ENCODE peak calls at places on chromosomes 4 and X, in six cellular contexts. One of them, this sample, is unnamed.

GRCh38 chr4:127558489-127559407 is 74.0 kb upstream of the INTU start:
- DNase-seq in cardiac muscle cell: no peak
- DNase-seq in stomach: no peak
- DNase-seq in right lobe of liver: no peak
- DNase-seq in right atrium auricular region: no peak
- DNase-seq in effector memory CD4-positive, alpha-beta T cell: no peak
- DNase-seq in this sample: no peak

GRCh38 chrX:103276581-103277002 is at the start of gene TCEAL5:
- DNase-seq in cardiac muscle cell: no peak
- DNase-seq in stomach: no peak
- DNase-seq in right lobe of liver: no peak
- DNase-seq in right atrium auricular region: no peak
- DNase-seq in effector memory CD4-positive, alpha-beta T cell: no peak
- DNase-seq in this sample: no peak

GRCh38 chr4:57426779-57427395 is 316.7 kb upstream of the IGFBP7 start:
- DNase-seq in cardiac muscle cell: peak
- DNase-seq in stomach: peak
- DNase-seq in right lobe of liver: peak
- DNase-seq in right atrium auricular region: no peak
- DNase-seq in effector memory CD4-positive, alpha-beta T cell: no peak
- DNase-seq in this sample: no peak

GRCh38 chr4:107058828-107059227 is 22.7 kb upstream of the DKK2 start:
- DNase-seq in cardiac muscle cell: no peak
- DNase-seq in stomach: no peak
- DNase-seq in right lobe of liver: no peak
- DNase-seq in right atrium auricular region: no peak
- DNase-seq in effector memory CD4-positive, alpha-beta T cell: no peak
- DNase-seq in this sample: no peak

GRCh38 chr4:148369919-148370318 is 72.3 kb downstream of the NR3C2 start:
- DNase-seq in cardiac muscle cell: no peak
- DNase-seq in stomach: no peak
- DNase-seq in right lobe of liver: no peak
- DNase-seq in right atrium auricular region: no peak
- DNase-seq in effector memory CD4-positive, alpha-beta T cell: no peak
- DNase-seq in this sample: peak

GRCh38 chrX:131216828-131217227 is 72.3 kb downstream of the IGSF1 start:
- DNase-seq in cardiac muscle cell: no peak
- DNase-seq in stomach: no peak
- DNase-seq in right lobe of liver: no peak
- DNase-seq in right atrium auricular region: no peak
- DNase-seq in effector memory CD4-positive, alpha-beta T cell: no peak
- DNase-seq in this sample: no peak

GRCh38 chrX:56793533-56794320 is 64.7 kb downstream of the NBDY start:
- DNase-seq in cardiac muscle cell: no peak
- DNase-seq in stomach: peak
- DNase-seq in right lobe of liver: peak
- DNase-seq in right atrium auricular region: peak
- DNase-seq in effector memory CD4-positive, alpha-beta T cell: no peak
- DNase-seq in this sample: no peak

GRCh38 chr4:63757919-63758318 is 651.3 kb downstream of the TECRL start:
- DNase-seq in cardiac muscle cell: no peak
- DNase-seq in stomach: no peak
- DNase-seq in right lobe of liver: no peak
- DNase-seq in right atrium auricular region: no peak
- DNase-seq in effector memory CD4-positive, alpha-beta T cell: no peak
- DNase-seq in this sample: no peak

GRCh38 chrX:22486326-22486725 is 213.6 kb downstream of the CBLL2 start:
- DNase-seq in cardiac muscle cell: no peak
- DNase-seq in stomach: no peak
- DNase-seq in right lobe of liver: no peak
- DNase-seq in right atrium auricular region: no peak
- DNase-seq in effector memory CD4-positive, alpha-beta T cell: no peak
- DNase-seq in this sample: no peak

GRCh38 chr4:184470785-184471110 is 3.6 kb downstream of the IRF2 start:
- DNase-seq in cardiac muscle cell: no peak
- DNase-seq in stomach: no peak
- DNase-seq in right lobe of liver: no peak
- DNase-seq in right atrium auricular region: no peak
- DNase-seq in effector memory CD4-positive, alpha-beta T cell: no peak
- DNase-seq in this sample: no peak
- H3K27ac ChIP-seq in cardiac muscle cell: no peak
- H3K27ac ChIP-seq in stomach: peak
- H3K27ac ChIP-seq in right lobe of liver: no peak
- H3K27ac ChIP-seq in right atrium auricular region: no peak
- H3K27ac ChIP-seq in effector memory CD4-positive, alpha-beta T cell: peak
- H3K27ac ChIP-seq in this sample: peak

GRCh38 chrX:115559672-115560071 is 1.3 kb upstream of the PLS3 start:
- DNase-seq in cardiac muscle cell: no peak
- DNase-seq in stomach: no peak
- DNase-seq in right lobe of liver: no peak
- DNase-seq in right atrium auricular region: no peak
- DNase-seq in effector memory CD4-positive, alpha-beta T cell: no peak
- DNase-seq in this sample: no peak
- H3K27ac ChIP-seq in cardiac muscle cell: peak
- H3K27ac ChIP-seq in stomach: peak
- H3K27ac ChIP-seq in right lobe of liver: no peak
- H3K27ac ChIP-seq in right atrium auricular region: no peak
- H3K27ac ChIP-seq in effector memory CD4-positive, alpha-beta T cell: no peak
- H3K27ac ChIP-seq in this sample: no peak

DNA sequence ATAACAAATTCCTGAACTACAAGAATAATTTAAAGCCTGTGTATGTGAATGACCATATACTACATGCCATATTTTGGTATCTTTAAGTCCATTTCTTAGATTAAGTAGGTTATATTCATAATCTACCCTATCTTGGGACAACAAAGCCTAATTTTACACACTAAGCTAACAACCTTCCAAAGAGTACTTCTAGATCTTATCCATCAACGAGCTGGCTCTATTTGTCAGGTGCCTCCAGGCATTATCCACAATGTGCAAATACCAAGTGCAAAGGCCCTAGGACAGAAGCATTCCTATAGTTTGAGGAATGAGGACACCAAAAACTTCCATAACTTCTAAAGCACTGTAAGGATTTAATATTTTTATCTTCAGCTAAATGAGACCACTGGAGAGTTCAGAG is 3.5 kb downstream of the SLBP start:
- DNase-seq in cardiac muscle cell: no peak
- DNase-seq in stomach: no peak
- DNase-seq in right lobe of liver: no peak
- DNase-seq in right atrium auricular region: no peak
- DNase-seq in effector memory CD4-positive, alpha-beta T cell: no peak
- DNase-seq in this sample: no peak
- H3K27ac ChIP-seq in cardiac muscle cell: peak
- H3K27ac ChIP-seq in stomach: no peak
- H3K27ac ChIP-seq in right lobe of liver: no peak
- H3K27ac ChIP-seq in right atrium auricular region: no peak
- H3K27ac ChIP-seq in effector memory CD4-positive, alpha-beta T cell: no peak
- H3K27ac ChIP-seq in this sample: no peak

DNA sequence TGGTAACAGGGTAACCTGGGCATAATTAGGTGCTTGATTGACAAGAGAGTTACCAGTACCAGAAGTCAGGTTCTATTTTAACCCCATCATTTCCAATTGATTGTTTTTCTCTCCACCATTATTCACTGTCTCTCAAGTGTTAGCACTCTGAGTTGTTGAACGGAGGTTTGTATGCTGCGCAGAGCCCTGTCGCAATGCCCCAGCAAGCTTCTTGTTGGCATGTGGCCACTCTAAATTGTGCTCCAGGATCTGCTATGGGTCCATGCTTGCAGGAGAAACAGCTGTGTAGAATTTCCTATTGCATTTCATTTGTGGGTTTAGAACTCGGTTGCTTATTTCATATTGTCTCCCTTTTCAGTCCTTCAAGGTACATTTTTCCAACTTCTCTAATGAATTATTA is 98.2 kb downstream of the KLHL8 start:
- DNase-seq in cardiac muscle cell: no peak
- DNase-seq in stomach: no peak
- DNase-seq in right lobe of liver: no peak
- DNase-seq in right atrium auricular region: no peak
- DNase-seq in effector memory CD4-positive, alpha-beta T cell: no peak
- DNase-seq in this sample: peak
- H3K27ac ChIP-seq in cardiac muscle cell: no peak
- H3K27ac ChIP-seq in stomach: no peak
- H3K27ac ChIP-seq in right lobe of liver: no peak
- H3K27ac ChIP-seq in right atrium auricular region: peak
- H3K27ac ChIP-seq in effector memory CD4-positive, alpha-beta T cell: no peak
- H3K27ac ChIP-seq in this sample: peak

DNA sequence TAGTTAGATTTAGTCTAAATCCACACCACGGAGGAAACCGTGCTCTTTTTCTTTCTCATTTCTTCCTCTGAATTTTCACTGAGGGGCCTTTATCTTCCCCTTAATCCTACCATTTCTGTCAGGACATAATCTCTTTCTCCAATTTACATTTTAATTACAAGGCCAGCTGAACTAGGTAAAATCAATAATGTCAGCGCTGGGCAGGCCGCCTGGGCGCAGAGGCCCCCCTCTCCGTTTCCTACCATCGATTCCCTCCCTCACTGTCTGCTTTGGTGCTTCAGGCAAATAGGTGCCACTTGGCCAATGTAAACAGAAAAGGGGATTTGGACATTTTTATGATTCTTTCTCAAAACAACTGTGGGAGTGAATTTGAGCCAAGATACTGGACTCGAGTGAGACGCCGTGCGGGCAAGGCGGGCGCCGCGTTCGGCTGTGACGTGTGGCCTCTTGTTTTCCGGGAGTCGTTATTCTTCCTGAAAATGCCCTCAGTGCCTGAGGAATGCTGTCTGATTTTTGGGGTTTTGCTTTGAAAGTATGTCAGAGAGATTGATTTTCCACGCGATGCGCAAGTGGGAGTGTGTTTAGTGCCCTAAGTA is 22.6 kb downstream of the UVSSA start:
- DNase-seq in cardiac muscle cell: no peak
- DNase-seq in stomach: no peak
- DNase-seq in right lobe of liver: no peak
- DNase-seq in right atrium auricular region: no peak
- DNase-seq in effector memory CD4-positive, alpha-beta T cell: no peak
- DNase-seq in this sample: no peak
- H3K27ac ChIP-seq in cardiac muscle cell: no peak
- H3K27ac ChIP-seq in stomach: no peak
- H3K27ac ChIP-seq in right lobe of liver: no peak
- H3K27ac ChIP-seq in right atrium auricular region: no peak
- H3K27ac ChIP-seq in effector memory CD4-positive, alpha-beta T cell: no peak
- H3K27ac ChIP-seq in this sample: no peak

DNA sequence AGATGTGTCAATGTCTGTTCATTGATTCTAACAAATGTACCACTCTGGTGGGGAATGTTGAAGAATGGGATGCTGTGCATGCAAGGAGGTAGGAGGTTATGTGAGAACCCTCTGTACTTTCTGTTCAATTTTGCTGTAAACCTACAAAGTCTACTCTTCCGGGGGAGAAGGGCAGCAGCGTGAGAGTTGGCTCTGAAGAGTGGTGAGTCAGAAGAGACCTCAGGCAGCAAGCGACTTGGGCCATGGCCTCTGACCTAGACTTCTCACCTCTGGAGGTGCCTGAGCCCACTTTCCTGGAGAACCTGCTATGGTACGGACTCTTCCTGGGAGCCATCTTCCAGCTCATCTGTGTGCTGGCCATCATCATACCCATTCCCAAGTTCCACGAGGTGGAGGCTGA is 26.7 kb downstream of the MANBA start:
- DNase-seq in cardiac muscle cell: no peak
- DNase-seq in stomach: no peak
- DNase-seq in right lobe of liver: no peak
- DNase-seq in right atrium auricular region: no peak
- DNase-seq in effector memory CD4-positive, alpha-beta T cell: no peak
- DNase-seq in this sample: no peak
- H3K27ac ChIP-seq in cardiac muscle cell: peak
- H3K27ac ChIP-seq in stomach: peak
- H3K27ac ChIP-seq in right lobe of liver: no peak
- H3K27ac ChIP-seq in right atrium auricular region: peak
- H3K27ac ChIP-seq in effector memory CD4-positive, alpha-beta T cell: no peak
- H3K27ac ChIP-seq in this sample: peak

DNA sequence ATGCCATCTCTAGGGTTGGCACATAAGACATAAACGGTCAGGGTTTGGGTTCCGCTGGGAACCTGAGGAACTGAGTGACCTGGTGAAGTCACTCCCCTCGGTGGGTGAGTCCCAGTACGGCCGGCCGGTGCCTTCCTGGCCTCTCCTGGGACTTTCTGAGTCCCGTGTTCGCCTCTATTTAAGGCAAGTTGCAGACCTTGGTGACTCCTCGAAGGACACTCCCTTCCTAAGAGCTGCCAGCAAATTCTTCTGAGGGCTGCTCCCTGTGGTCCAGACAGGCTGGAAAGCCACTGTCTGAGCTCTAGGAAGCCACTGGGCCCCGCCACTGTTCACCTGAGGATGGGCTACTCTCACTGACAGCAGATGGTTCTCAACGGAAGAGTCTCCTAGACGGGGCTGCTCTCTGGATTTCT is 16.0 kb downstream of the CTAG1A start:
- DNase-seq in cardiac muscle cell: no peak
- DNase-seq in stomach: no peak
- DNase-seq in right lobe of liver: no peak
- DNase-seq in right atrium auricular region: no peak
- DNase-seq in effector memory CD4-positive, alpha-beta T cell: no peak
- DNase-seq in this sample: no peak
- H3K27ac ChIP-seq in cardiac muscle cell: no peak
- H3K27ac ChIP-seq in stomach: no peak
- H3K27ac ChIP-seq in right lobe of liver: no peak
- H3K27ac ChIP-seq in right atrium auricular region: no peak
- H3K27ac ChIP-seq in effector memory CD4-positive, alpha-beta T cell: no peak
- H3K27ac ChIP-seq in this sample: no peak

GRCh38 chrX:15983034-15983433 is 128.4 kb upstream of the AP1S2 start:
- DNase-seq in cardiac muscle cell: no peak
- DNase-seq in stomach: no peak
- DNase-seq in right lobe of liver: no peak
- DNase-seq in right atrium auricular region: no peak
- DNase-seq in effector memory CD4-positive, alpha-beta T cell: no peak
- DNase-seq in this sample: no peak

GRCh38 chrX:15985937-15986336 is 131.3 kb upstream of the AP1S2 start:
- DNase-seq in cardiac muscle cell: no peak
- DNase-seq in stomach: no peak
- DNase-seq in right lobe of liver: no peak
- DNase-seq in right atrium auricular region: no peak
- DNase-seq in effector memory CD4-positive, alpha-beta T cell: no peak
- DNase-seq in this sample: no peak

GRCh38 chrX:15989716-15990115 is 133.6 kb upstream of the GRPR start:
- DNase-seq in cardiac muscle cell: no peak
- DNase-seq in stomach: no peak
- DNase-seq in right lobe of liver: no peak
- DNase-seq in right atrium auricular region: no peak
- DNase-seq in effector memory CD4-positive, alpha-beta T cell: no peak
- DNase-seq in this sample: no peak

GRCh38 chrX:15988661-15989603 is 134.3 kb upstream of the AP1S2 start:
- DNase-seq in cardiac muscle cell: no peak
- DNase-seq in stomach: no peak
- DNase-seq in right lobe of liver: no peak
- DNase-seq in right atrium auricular region: no peak
- DNase-seq in effector memory CD4-positive, alpha-beta T cell: no peak
- DNase-seq in this sample: no peak
- H3K27ac ChIP-seq in cardiac muscle cell: no peak
- H3K27ac ChIP-seq in stomach: no peak
- H3K27ac ChIP-seq in right lobe of liver: no peak
- H3K27ac ChIP-seq in right atrium auricular region: no peak
- H3K27ac ChIP-seq in effector memory CD4-positive, alpha-beta T cell: no peak
- H3K27ac ChIP-seq in this sample: peak

This sample was measured in gastrocnemius medialis.